ENCODE peak calls at places on chromosomes 4 and X, in four cellular contexts. One of them, this sample, is unnamed.

GRCh38 chr4:158913766-158914165 is 144.9 kb downstream of the FNIP2 start:
- DNase-seq in BJ: no peak
- DNase-seq in AG04450: no peak
- DNase-seq in transverse colon: no peak
- DNase-seq in this sample: no peak

GRCh38 chr4:113125418-113125817 is 76.0 kb downstream of the ANK2 start:
- DNase-seq in BJ: no peak
- DNase-seq in AG04450: no peak
- DNase-seq in transverse colon: no peak
- DNase-seq in this sample: no peak

GRCh38 chrX:3295731-3296130 is 50.7 kb downstream of the MXRA5 start:
- DNase-seq in BJ: no peak
- DNase-seq in transverse colon: no peak
- DNase-seq in AG04450: no peak
- DNase-seq in this sample: no peak

GRCh38 chr4:27692098-27692679 is 831.5 kb downstream of the STIM2 start:
- DNase-seq in BJ: no peak
- DNase-seq in AG04450: no peak
- DNase-seq in transverse colon: no peak
- DNase-seq in this sample: peak

GRCh38 chr4:41072021-41072777 is 142.1 kb downstream of the APBB2 start:
- DNase-seq in BJ: no peak
- DNase-seq in AG04450: no peak
- DNase-seq in transverse colon: no peak
- DNase-seq in this sample: no peak

GRCh38 chr4:89752932-89753598 is 83.9 kb downstream of the SNCA start:
- DNase-seq in BJ: peak
- DNase-seq in AG04450: peak
- DNase-seq in transverse colon: no peak
- DNase-seq in this sample: peak

GRCh38 chr4:108919229-108919893 is 156.5 kb upstream of the ETNPPL start:
- DNase-seq in BJ: no peak
- DNase-seq in AG04450: no peak
- DNase-seq in transverse colon: no peak
- DNase-seq in this sample: no peak

GRCh38 chr4:3121596-3121995 is 47.1 kb downstream of the HTT start:
- DNase-seq in AG04450: no peak
- DNase-seq in BJ: no peak
- DNase-seq in transverse colon: no peak
- DNase-seq in this sample: no peak

GRCh38 chr4:1813915-1814314 is 20.8 kb downstream of the FGFR3 start:
- DNase-seq in AG04450: no peak
- DNase-seq in transverse colon: no peak
- DNase-seq in BJ: no peak
- DNase-seq in this sample: no peak

GRCh38 chrX:20727447-20727846 is 460.7 kb upstream of the RPS6KA3 start:
- DNase-seq in BJ: no peak
- DNase-seq in AG04450: no peak
- DNase-seq in transverse colon: no peak
- DNase-seq in this sample: no peak

GRCh38 chr4:40971346-40971745 is 221.6 kb downstream of the NSUN7 start:
- DNase-seq in BJ: no peak
- DNase-seq in AG04450: no peak
- DNase-seq in transverse colon: no peak
- DNase-seq in this sample: no peak

GRCh38 chr4:4762909-4763814 is 96.3 kb upstream of the MSX1 start:
- DNase-seq in transverse colon: no peak
- DNase-seq in AG04450: peak
- DNase-seq in BJ: peak
- DNase-seq in this sample: no peak

DNA sequence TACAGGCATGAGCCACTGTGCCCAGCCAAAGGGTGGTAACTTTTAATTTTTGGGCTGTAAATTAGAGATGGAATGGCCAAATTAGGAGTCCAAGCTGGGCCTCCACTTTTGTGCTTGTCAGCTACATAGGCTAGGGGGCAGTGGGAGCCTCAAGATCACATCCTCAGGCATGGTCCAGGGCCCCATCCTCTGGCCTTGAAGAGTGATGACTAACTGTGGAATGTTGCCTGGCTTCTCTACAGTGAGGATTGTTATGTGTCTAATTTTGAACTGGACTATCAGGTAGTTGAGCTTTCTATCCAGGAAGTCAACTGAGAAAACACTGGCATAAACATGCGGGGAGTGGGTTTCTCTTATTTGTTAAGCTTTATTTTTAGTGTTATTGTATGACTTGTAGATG is 33.0 kb downstream of the CCNG2 start:
- DNase-seq in transverse colon: no peak
- DNase-seq in BJ: no peak
- DNase-seq in AG04450: no peak
- DNase-seq in this sample: no peak
- TF ChIP-seq CTCF in transverse colon: no peak
- TF ChIP-seq CTCF in BJ: no peak
- TF ChIP-seq CTCF in AG04450: no peak
- TF ChIP-seq CTCF in this sample: no peak

DNA sequence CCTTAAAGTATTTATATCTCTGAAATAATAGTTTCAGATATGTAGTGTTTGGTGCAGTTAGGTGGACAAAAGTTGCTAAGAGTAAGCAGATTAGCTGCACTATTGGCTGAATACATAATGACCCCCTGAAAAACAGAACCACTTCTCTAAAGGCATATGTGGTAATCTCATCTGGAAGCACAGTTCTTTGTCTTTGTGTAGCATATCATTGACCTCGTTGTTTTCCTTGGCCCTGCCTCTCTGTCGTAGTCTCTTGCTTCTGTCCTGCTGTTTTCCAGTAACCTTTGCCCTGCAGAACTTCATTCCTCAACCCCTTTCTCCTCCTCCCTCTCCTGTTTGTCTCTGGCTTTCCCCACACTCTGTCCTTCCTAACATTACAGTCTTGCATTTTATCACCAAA is 41.4 kb downstream of the JADE3 start:
- DNase-seq in AG04450: no peak
- DNase-seq in transverse colon: no peak
- DNase-seq in BJ: no peak
- DNase-seq in this sample: no peak
- H3K4me3 ChIP-seq in AG04450: no peak
- H3K4me3 ChIP-seq in transverse colon: no peak
- H3K4me3 ChIP-seq in BJ: no peak
- H3K4me3 ChIP-seq in this sample: no peak

GRCh38 chr4:186297013-186297645 is 31.1 kb downstream of the F11 start:
- DNase-seq in transverse colon: no peak
- DNase-seq in BJ: peak
- DNase-seq in AG04450: peak
- DNase-seq in this sample: peak
- TF ChIP-seq CTCF in transverse colon: peak
- TF ChIP-seq CTCF in BJ: peak
- TF ChIP-seq CTCF in AG04450: peak
- TF ChIP-seq CTCF in this sample: peak

GRCh38 chr4:146639414-146639814 is 721 bp downstream of the POU4F2 start:
- DNase-seq in transverse colon: no peak
- DNase-seq in BJ: no peak
- DNase-seq in AG04450: no peak
- DNase-seq in this sample: no peak

GRCh38 chr4:146640459-146641061 is 1.9 kb downstream of the POU4F2 start:
- DNase-seq in BJ: no peak
- DNase-seq in transverse colon: no peak
- DNase-seq in AG04450: no peak
- DNase-seq in this sample: no peak

GRCh38 chr4:146637853-146638800 is 566 bp upstream of the POU4F2 start:
- DNase-seq in transverse colon: no peak
- DNase-seq in BJ: no peak
- DNase-seq in AG04450: no peak
- DNase-seq in this sample: no peak

GRCh38 chr4:146640021-146640425 is 1.3 kb downstream of the POU4F2 start:
- DNase-seq in BJ: no peak
- DNase-seq in AG04450: no peak
- DNase-seq in transverse colon: no peak
- DNase-seq in this sample: no peak

GRCh38 chr4:146638801-146639351 is at the start of gene POU4F2:
- DNase-seq in BJ: no peak
- DNase-seq in AG04450: no peak
- DNase-seq in transverse colon: no peak
- DNase-seq in this sample: no peak
- H3K4me3 ChIP-seq in BJ: no peak
- H3K4me3 ChIP-seq in AG04450: no peak
- H3K4me3 ChIP-seq in transverse colon: no peak
- H3K4me3 ChIP-seq in this sample: no peak

This sample was measured in epithelial cell of proximal tubule.